ENCODE peak calls at places on chromosomes 7 and 10, in five cellular contexts. One of them, this sample, is unnamed.

GRCh38 chr7:102978280-102978679 is 65.5 kb downstream of the LRRC17 start:
- DNase-seq in HCT116: peak
- DNase-seq in HL-60: peak
- DNase-seq in cardiac muscle cell: peak
- DNase-seq in brain microvascular endothelial cell: peak
- DNase-seq in this sample: peak

GRCh38 chr7:130814753-130815152 is 80.7 kb upstream of the KLF14 start:
- DNase-seq in HCT116: peak
- DNase-seq in HL-60: no peak
- DNase-seq in cardiac muscle cell: peak
- DNase-seq in brain microvascular endothelial cell: peak
- DNase-seq in this sample: peak

GRCh38 chr7:10838205-10838604 is 135.5 kb upstream of the PHF14 start:
- DNase-seq in HCT116: no peak
- DNase-seq in HL-60: no peak
- DNase-seq in cardiac muscle cell: no peak
- DNase-seq in brain microvascular endothelial cell: no peak
- DNase-seq in this sample: no peak

GRCh38 chr7:91242097-91242846 is 22.0 kb upstream of the FZD1 start:
- DNase-seq in HCT116: no peak
- DNase-seq in HL-60: no peak
- DNase-seq in cardiac muscle cell: peak
- DNase-seq in brain microvascular endothelial cell: no peak
- DNase-seq in this sample: peak

GRCh38 chr10:62456611-62457101 is 82.5 kb downstream of the ZNF365 start:
- DNase-seq in HCT116: no peak
- DNase-seq in HL-60: no peak
- DNase-seq in cardiac muscle cell: no peak
- DNase-seq in brain microvascular endothelial cell: no peak
- DNase-seq in this sample: peak

GRCh38 chr10:73859441-73860049 is 14.8 kb downstream of the CAMK2G start:
- DNase-seq in HCT116: no peak
- DNase-seq in HL-60: no peak
- DNase-seq in cardiac muscle cell: no peak
- DNase-seq in brain microvascular endothelial cell: peak
- DNase-seq in this sample: no peak

GRCh38 chr10:49593998-49594397 is 16.1 kb upstream of the SLC18A3 start:
- DNase-seq in HCT116: no peak
- DNase-seq in HL-60: no peak
- DNase-seq in cardiac muscle cell: no peak
- DNase-seq in brain microvascular endothelial cell: no peak
- DNase-seq in this sample: no peak

GRCh38 chr10:94420516-94420915 is 18.2 kb downstream of the TBC1D12 start:
- DNase-seq in HCT116: no peak
- DNase-seq in HL-60: no peak
- DNase-seq in cardiac muscle cell: no peak
- DNase-seq in brain microvascular endothelial cell: no peak
- DNase-seq in this sample: no peak

GRCh38 chr7:55187701-55188491 is 169.1 kb downstream of the EGFR start:
- DNase-seq in HCT116: no peak
- DNase-seq in HL-60: no peak
- DNase-seq in cardiac muscle cell: peak
- DNase-seq in brain microvascular endothelial cell: no peak
- DNase-seq in this sample: no peak

GRCh38 chr10:46520941-46521340 is 35.5 kb downstream of the GPRIN2 start:
- DNase-seq in HCT116: no peak
- DNase-seq in HL-60: no peak
- DNase-seq in cardiac muscle cell: peak
- DNase-seq in brain microvascular endothelial cell: no peak
- DNase-seq in this sample: peak

GRCh38 chr7:1136841-1137516 is 23.0 kb downstream of the ZFAND2A start:
- DNase-seq in HCT116: no peak
- DNase-seq in HL-60: no peak
- DNase-seq in cardiac muscle cell: no peak
- DNase-seq in brain microvascular endothelial cell: no peak
- DNase-seq in this sample: no peak

GRCh38 chr7:131221061-131221460 is 106.6 kb upstream of the MKLN1 start:
- DNase-seq in HCT116: no peak
- DNase-seq in HL-60: no peak
- DNase-seq in cardiac muscle cell: no peak
- DNase-seq in brain microvascular endothelial cell: no peak
- DNase-seq in this sample: no peak

GRCh38 chr7:115476666-115477065 is 553.9 kb downstream of the TFEC start:
- DNase-seq in HCT116: no peak
- DNase-seq in HL-60: no peak
- DNase-seq in cardiac muscle cell: no peak
- DNase-seq in brain microvascular endothelial cell: no peak
- DNase-seq in this sample: no peak

GRCh38 chr7:32034052-32034451 is 36.2 kb downstream of the PDE1C start:
- DNase-seq in HCT116: no peak
- DNase-seq in HL-60: no peak
- DNase-seq in cardiac muscle cell: no peak
- DNase-seq in brain microvascular endothelial cell: no peak
- DNase-seq in this sample: no peak

GRCh38 chr7:468681-469590 is 50.7 kb downstream of the PDGFA start:
- DNase-seq in HCT116: no peak
- DNase-seq in HL-60: peak
- DNase-seq in cardiac muscle cell: no peak
- DNase-seq in brain microvascular endothelial cell: peak
- DNase-seq in this sample: peak

DNA sequence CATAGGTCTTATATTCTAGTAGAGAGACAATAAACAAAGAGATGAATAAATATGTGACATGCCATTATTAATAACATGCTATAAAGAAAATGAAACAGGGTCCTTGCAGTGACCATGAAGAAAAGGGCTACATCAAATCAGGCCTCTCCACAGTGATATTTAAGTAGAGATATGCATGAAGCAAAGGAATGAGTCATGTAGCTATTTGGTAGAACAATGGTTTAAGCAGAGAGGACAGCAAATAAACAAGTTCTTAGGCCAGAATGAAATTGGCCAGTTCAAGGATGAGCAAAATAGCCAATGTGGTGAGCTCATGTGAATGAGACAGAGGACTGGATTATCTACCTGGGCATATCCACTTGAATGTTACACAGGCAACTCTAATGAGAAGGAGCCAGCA is 172.2 kb upstream of the FERD3L start:
- DNase-seq in HCT116: no peak
- DNase-seq in HL-60: no peak
- DNase-seq in cardiac muscle cell: peak
- DNase-seq in brain microvascular endothelial cell: no peak
- DNase-seq in this sample: no peak
- TF ChIP-seq CTCF in HCT116: no peak
- TF ChIP-seq CTCF in HL-60: no peak
- TF ChIP-seq CTCF in cardiac muscle cell: no peak
- TF ChIP-seq CTCF in brain microvascular endothelial cell: no peak
- TF ChIP-seq CTCF in this sample: no peak

GRCh38 chr7:123750389-123751230 is 1.8 kb upstream of the WASL start:
- DNase-seq in HCT116: no peak
- DNase-seq in HL-60: no peak
- DNase-seq in cardiac muscle cell: no peak
- DNase-seq in brain microvascular endothelial cell: no peak
- DNase-seq in this sample: no peak
- H3K4me3 ChIP-seq in HCT116: peak
- H3K4me3 ChIP-seq in HL-60: no peak
- H3K4me3 ChIP-seq in cardiac muscle cell: peak
- H3K4me3 ChIP-seq in brain microvascular endothelial cell: no peak
- H3K4me3 ChIP-seq in this sample: no peak

DNA sequence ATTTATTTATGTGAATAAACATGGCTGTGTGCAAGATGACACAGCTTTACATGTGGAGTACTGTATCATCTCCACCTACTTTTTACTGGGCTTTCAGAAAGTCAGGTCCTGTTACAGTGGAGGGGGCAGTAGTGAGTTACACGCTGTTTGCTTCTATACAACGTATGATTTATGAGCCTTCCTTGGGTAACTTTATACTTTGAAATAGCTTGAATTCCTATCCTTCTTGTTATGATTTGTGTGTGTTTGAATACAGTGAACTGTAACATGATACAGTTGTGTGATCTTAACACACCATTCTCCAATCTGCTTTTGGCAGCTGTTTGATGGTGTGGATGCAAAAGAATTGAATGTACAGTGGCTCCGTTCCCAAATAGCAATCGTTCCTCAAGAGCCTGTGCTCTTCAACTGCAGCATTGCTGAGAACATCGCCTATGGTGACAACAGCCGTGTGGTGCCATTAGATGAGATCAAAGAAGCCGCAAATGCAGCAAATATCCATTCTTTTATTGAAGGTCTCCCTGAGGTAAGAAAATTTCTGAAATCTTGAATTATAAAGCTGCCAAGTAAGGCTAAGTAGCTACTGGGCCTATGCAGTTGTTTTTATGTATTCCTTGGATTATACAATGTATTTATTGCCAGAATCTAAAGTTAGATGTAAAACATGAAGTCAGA is 41.6 kb downstream of the SP8 start:
- DNase-seq in HCT116: peak
- DNase-seq in HL-60: no peak
- DNase-seq in cardiac muscle cell: no peak
- DNase-seq in brain microvascular endothelial cell: no peak
- DNase-seq in this sample: no peak
- TF ChIP-seq CTCF in HCT116: no peak
- TF ChIP-seq CTCF in HL-60: no peak
- TF ChIP-seq CTCF in cardiac muscle cell: no peak
- TF ChIP-seq CTCF in brain microvascular endothelial cell: no peak
- TF ChIP-seq CTCF in this sample: no peak

GRCh38 chr7:98399903-98400537 is 870 bp downstream of the BAIAP2L1 start:
- DNase-seq in HCT116: peak
- DNase-seq in HL-60: no peak
- DNase-seq in cardiac muscle cell: peak
- DNase-seq in brain microvascular endothelial cell: no peak
- DNase-seq in this sample: peak

GRCh38 chr7:98400538-98401427 is at the start of gene BAIAP2L1:
- DNase-seq in HCT116: peak
- DNase-seq in HL-60: peak
- DNase-seq in cardiac muscle cell: peak
- DNase-seq in brain microvascular endothelial cell: peak
- DNase-seq in this sample: peak

GRCh38 chr7:98396768-98397167 is 4.1 kb downstream of the BAIAP2L1 start:
- DNase-seq in HCT116: no peak
- DNase-seq in HL-60: no peak
- DNase-seq in cardiac muscle cell: no peak
- DNase-seq in brain microvascular endothelial cell: no peak
- DNase-seq in this sample: no peak

GRCh38 chr7:98399462-98399861 is 1.4 kb downstream of the BAIAP2L1 start:
- DNase-seq in HCT116: no peak
- DNase-seq in HL-60: no peak
- DNase-seq in cardiac muscle cell: peak
- DNase-seq in brain microvascular endothelial cell: no peak
- DNase-seq in this sample: peak

GRCh38 chr7:98398567-98399372 is 2.1 kb downstream of the BAIAP2L1 start:
- DNase-seq in HCT116: no peak
- DNase-seq in HL-60: no peak
- DNase-seq in cardiac muscle cell: no peak
- DNase-seq in brain microvascular endothelial cell: no peak
- DNase-seq in this sample: peak
- H3K4me3 ChIP-seq in HCT116: peak
- H3K4me3 ChIP-seq in HL-60: no peak
- H3K4me3 ChIP-seq in cardiac muscle cell: no peak
- H3K4me3 ChIP-seq in brain microvascular endothelial cell: no peak
- H3K4me3 ChIP-seq in this sample: peak

DNA sequence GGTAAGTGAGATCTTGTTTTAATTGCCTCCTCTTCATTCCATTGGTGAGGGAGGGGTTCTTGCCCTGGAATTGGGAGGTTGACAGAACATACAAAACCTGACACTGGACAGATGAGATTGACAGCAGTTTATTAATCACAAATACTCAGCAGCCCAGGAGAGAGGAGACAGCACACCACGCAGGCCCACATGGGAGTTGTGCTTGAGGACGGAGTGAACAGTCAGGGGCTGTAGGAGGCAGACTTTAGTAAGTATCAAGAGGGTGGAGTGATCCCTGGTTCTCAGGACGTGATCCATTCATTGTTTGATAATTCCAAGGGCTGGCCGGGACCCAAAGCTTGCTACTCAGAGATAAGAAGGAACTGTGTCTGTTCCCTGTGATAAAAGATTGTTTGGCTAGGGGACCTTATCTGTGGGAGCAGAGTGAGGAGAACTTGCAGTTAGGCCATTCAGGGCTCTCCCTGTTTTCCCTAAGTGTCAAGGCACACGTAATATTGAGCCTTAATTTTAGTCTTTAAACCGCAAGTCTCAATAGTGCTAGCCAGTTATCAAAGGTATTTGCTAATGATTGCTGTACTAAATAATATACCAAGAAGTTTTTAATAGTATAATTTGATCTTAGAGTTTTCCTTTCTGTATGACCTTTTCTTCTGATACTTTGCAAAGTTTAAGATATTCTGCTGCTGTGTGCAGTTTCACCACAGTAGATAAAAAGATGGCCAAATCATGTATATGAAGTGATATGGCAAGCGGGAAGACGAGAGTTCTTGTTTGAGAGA is 14.5 kb downstream of the CAPZA2 start:
- DNase-seq in HCT116: no peak
- DNase-seq in HL-60: no peak
- DNase-seq in cardiac muscle cell: peak
- DNase-seq in brain microvascular endothelial cell: peak
- DNase-seq in this sample: no peak
- TF ChIP-seq CTCF in HCT116: no peak
- TF ChIP-seq CTCF in HL-60: no peak
- TF ChIP-seq CTCF in cardiac muscle cell: peak
- TF ChIP-seq CTCF in brain microvascular endothelial cell: no peak
- TF ChIP-seq CTCF in this sample: no peak

GRCh38 chr7:15557186-15557585 is 4.6 kb downstream of the AGMO start:
- DNase-seq in HCT116: no peak
- DNase-seq in HL-60: no peak
- DNase-seq in cardiac muscle cell: no peak
- DNase-seq in brain microvascular endothelial cell: no peak
- DNase-seq in this sample: no peak
- H3K4me3 ChIP-seq in HCT116: no peak
- H3K4me3 ChIP-seq in HL-60: no peak
- H3K4me3 ChIP-seq in cardiac muscle cell: no peak
- H3K4me3 ChIP-seq in brain microvascular endothelial cell: no peak
- H3K4me3 ChIP-seq in this sample: peak

DNA sequence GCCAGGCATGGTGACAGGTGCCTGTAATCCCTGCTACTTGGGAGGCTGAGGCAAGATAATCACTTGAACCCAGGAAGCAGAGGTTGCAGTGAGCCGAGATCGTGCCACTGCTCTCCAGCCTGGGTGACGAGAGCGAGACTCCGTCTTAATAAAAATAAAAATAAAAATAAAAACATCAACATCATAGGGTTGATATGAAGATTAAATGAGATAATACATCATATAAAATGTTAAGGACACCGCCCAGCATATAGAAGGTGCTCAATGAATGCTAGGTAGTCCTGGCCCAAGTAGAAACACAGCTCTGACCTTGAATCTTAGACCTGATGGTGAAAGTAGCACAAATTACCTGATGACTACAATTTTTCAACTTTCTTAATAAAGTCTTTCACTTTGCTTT is 74.0 kb downstream of the PAX2 start:
- DNase-seq in HCT116: no peak
- DNase-seq in HL-60: no peak
- DNase-seq in cardiac muscle cell: no peak
- DNase-seq in brain microvascular endothelial cell: no peak
- DNase-seq in this sample: no peak
- TF ChIP-seq CTCF in HCT116: no peak
- TF ChIP-seq CTCF in HL-60: no peak
- TF ChIP-seq CTCF in cardiac muscle cell: no peak
- TF ChIP-seq CTCF in brain microvascular endothelial cell: no peak
- TF ChIP-seq CTCF in this sample: no peak

GRCh38 chr7:155032978-155033377 is 30.1 kb upstream of the PAXIP1 start:
- DNase-seq in HCT116: no peak
- DNase-seq in HL-60: no peak
- DNase-seq in cardiac muscle cell: no peak
- DNase-seq in brain microvascular endothelial cell: no peak
- DNase-seq in this sample: no peak

GRCh38 chr7:155027879-155028278 is 25.0 kb upstream of the PAXIP1 start:
- DNase-seq in HCT116: no peak
- DNase-seq in HL-60: no peak
- DNase-seq in cardiac muscle cell: no peak
- DNase-seq in brain microvascular endothelial cell: no peak
- DNase-seq in this sample: no peak
- H3K4me3 ChIP-seq in HCT116: no peak
- H3K4me3 ChIP-seq in HL-60: no peak
- H3K4me3 ChIP-seq in cardiac muscle cell: no peak
- H3K4me3 ChIP-seq in brain microvascular endothelial cell: no peak
- H3K4me3 ChIP-seq in this sample: no peak